ENCODE peak calls at places on chromosomes 11 and 22, in eight cellular contexts. K, H, A, C, N, S, L and B are unnamed samples. For H3K4me1 and H3K27me3, the result is how much of the 10 kb centered on the place peaks cover.

GRCh38 chr11:69482322-69482721 is 859 bp downstream of the LINC01488 start:
- DNase-seq in N (no peak), H (no peak), A (no peak), C (no peak), K (no peak), L (no peak), S (no peak), B (no peak)

GRCh38 chr11:45259607-45260006 is 26.5 kb downstream of the SYT13 start:
- DNase-seq in C (no peak), K (peak), A (no peak), H (no peak), L (no peak), N (peak), S (no peak), B (no peak)

GRCh38 chr11:85042368-85042767 is 584.8 kb downstream of the DLG2 start:
- DNase-seq in C (no peak), S (no peak), N (no peak), H (no peak), K (no peak), A (no peak), L (no peak), B (no peak)

GRCh38 chr11:66725646-66726045 is 3.4 kb downstream of the SPTBN2 start:
- DNase-seq in A (no peak), N (no peak), L (no peak), H (peak), K (no peak), S (peak), C (no peak), B (peak)

GRCh38 chr11:134342572-134343340 is 11.0 kb downstream of the GLB1L2 start:
- DNase-seq in N (no peak), K (no peak), S (no peak), L (no peak), C (no peak), H (no peak), A (no peak), B (no peak)

GRCh38 chr11:130327716-130328115 is 13.0 kb upstream of the ZBTB44 start:
- DNase-seq in A (no peak), K (no peak), C (no peak), N (no peak), L (no peak), S (no peak), H (no peak), B (no peak)

GRCh38 chr22:49824185-49824925 is 3.3 kb downstream of the BRD1 start:
- DNase-seq in L (no peak), N (no peak), K (no peak), C (no peak), H (no peak), A (no peak), S (no peak), B (no peak)

GRCh38 chr11:63666874-63667273 is 4.3 kb downstream of the ATL3 start:
- DNase-seq in K (no peak), N (no peak), L (no peak), S (no peak), C (no peak), H (peak), A (no peak), B (no peak)

GRCh38 chr11:31882951-31883392 is 71.8 kb upstream of the PAX6 start:
- DNase-seq in C (no peak), H (no peak), N (no peak), L (no peak), S (no peak), A (no peak), K (no peak), B (peak)

GRCh38 chr11:86174101-86175046 is 70.2 kb upstream of the EED start:
- DNase-seq in L (peak), K (peak), S (peak), A (peak), H (peak), C (peak), N (peak), B (peak)

GRCh38 chr22:19122752-19123492 is 710 bp upstream of the DGCR2 start:
- DNase-seq in H (peak), C (peak), N (no peak), L (no peak), A (no peak), K (peak), S (no peak), B (peak)

GRCh38 chr11:75380716-75381420 is 18.4 kb upstream of the RPS3 start:
- DNase-seq in N (peak), H (no peak), L (no peak), K (peak), A (no peak), S (no peak), C (no peak), B (peak)

GRCh38 chr22:41367680-41368542 is 13.8 kb upstream of the TEF start:
- DNase-seq in C (peak), N (peak), S (no peak), H (peak), L (peak), K (no peak), A (peak), B (peak)

GRCh38 chr11:123547180-123547579 is 107.2 kb downstream of the SCN3B start:
- DNase-seq in C (no peak), L (no peak), S (no peak), N (no peak), A (no peak), K (no peak), H (no peak), B (no peak)

GRCh38 chr11:35367491-35367890 is 51.9 kb downstream of the SLC1A2 start:
- DNase-seq in S (no peak), K (no peak), L (peak), N (no peak), H (peak), A (no peak), C (peak), B (no peak)

GRCh38 chr22:42258126-42258525 is 12.3 kb downstream of the TCF20 start:
- DNase-seq in A (no peak), H (peak), S (no peak), C (no peak), N (no peak), K (no peak), L (no peak), B (no peak)

GRCh38 chr11:134407321-134407828 is 4.7 kb downstream of the B3GAT1 start:
- DNase-seq in N (no peak), L (no peak), H (no peak), A (no peak), C (no peak), S (no peak), K (no peak), B (no peak)

GRCh38 chr11:114607753-114608459 is 12.3 kb upstream of the NXPE4 start:
- DNase-seq in K (no peak), H (no peak), S (no peak), A (no peak), N (no peak), L (no peak), C (no peak), B (no peak)

GRCh38 chr11:93034031-93034430 is 64.6 kb downstream of the MTNR1B start:
- DNase-seq in S (no peak), L (no peak), N (no peak), K (no peak), A (no peak), H (peak), C (no peak), B (no peak)

GRCh38 chr11:78419327-78419726 is 1.7 kb upstream of the GAB2 start:
- DNase-seq in N (peak), L (peak), H (peak), S (no peak), A (peak), C (peak), K (peak), B (peak)

GRCh38 chr11:126547161-126547560 is 191.7 kb downstream of the ST3GAL4 start:
- DNase-seq in A (no peak), C (no peak), N (no peak), L (no peak), S (no peak), K (no peak), H (peak), B (peak)

GRCh38 chr11:8218840-8219239 is 44.8 kb downstream of the LMO1 start:
- DNase-seq in C (no peak), S (no peak), K (no peak), H (no peak), A (no peak), L (no peak), N (no peak), B (no peak)

GRCh38 chr11:119476666-119477331 is 53.8 kb upstream of the THY1 start:
- DNase-seq in S (no peak), C (peak), N (no peak), L (no peak), K (no peak), A (no peak), H (no peak), B (no peak)

GRCh38 chr11:28460348-28460747 is 352.2 kb downstream of the METTL15 start:
- DNase-seq in N (no peak), H (no peak), L (no peak), C (no peak), S (no peak), K (no peak), A (no peak), B (no peak)

GRCh38 chr11:122634507-122634906 is 21.0 kb upstream of the UBASH3B start:
- DNase-seq in C (no peak), A (peak), H (no peak), K (no peak), L (no peak), S (no peak), N (no peak), B (peak)

GRCh38 chr11:32312206-32312817 is 123.0 kb downstream of the WT1 start:
- DNase-seq in H (peak), A (no peak), L (no peak), N (no peak), K (no peak), S (no peak), C (no peak), B (no peak)

GRCh38 chr11:65445604-65446445 is 23.2 kb downstream of the NEAT1 start:
- DNase-seq in K (peak), S (no peak), C (peak), N (peak), H (peak), A (no peak), L (peak), B (peak)

GRCh38 chr22:36619797-36620390 is 83.7 kb downstream of the CACNG2 start:
- DNase-seq in A (no peak), N (no peak), C (no peak), K (no peak), L (no peak), S (no peak), H (no peak), B (peak)

GRCh38 chr22:26823966-26824365 is 166.6 kb downstream of the MIAT start:
- DNase-seq in L (no peak), S (no peak), A (no peak), N (no peak), H (no peak), C (no peak), K (no peak), B (no peak)

GRCh38 chr11:114301088-114301487 is 4.9 kb downstream of the NNMT start:
- DNase-seq in S (no peak), C (no peak), H (peak), A (no peak), L (no peak), K (no peak), N (no peak), B (no peak)

GRCh38 chr11:123457187-123457770 is 27.2 kb downstream of the GRAMD1B start:
- DNase-seq in N (no peak), C (peak), S (no peak), L (no peak), A (no peak), H (peak), K (peak), B (no peak)

GRCh38 chr11:2737876-2738275 is 38.1 kb upstream of the KCNQ1OT1 start:
- DNase-seq in N (no peak), K (peak), L (no peak), S (no peak), C (no peak), A (peak), H (peak), B (no peak)

GRCh38 chr11:5596611-5597201 is at the start of gene TRIM6:
- DNase-seq in H (peak), K (peak), S (peak), N (peak), L (peak), C (peak), A (peak), B (no peak)

GRCh38 chr11:47106839-47107520 is 69.7 kb downstream of the ARFGAP2 start:
- DNase-seq in K (no peak), S (no peak), N (no peak), L (no peak), H (no peak), C (no peak), A (no peak), B (no peak)

GRCh38 chr11:120511804-120512726 is 517 bp downstream of the GRIK4 start:
- DNase-seq in H (no peak), N (peak), S (no peak), C (peak), A (no peak), L (no peak), K (no peak), B (no peak)

GRCh38 chr11:27209562-27210005 is 153.4 kb downstream of the CCDC34 start:
- DNase-seq in N (peak), S (peak), L (no peak), H (peak), K (no peak), A (peak), C (peak), B (peak)

GRCh38 chr22:41801147-41801819 is 804 bp downstream of the CCDC134 start:
- DNase-seq in A (no peak), K (peak), L (no peak), H (no peak), N (no peak), S (no peak), C (no peak), B (no peak)

GRCh38 chr22:38272373-38273134 is at the start of gene TMEM184B:
- DNase-seq in A (peak), N (peak), L (peak), C (peak), H (peak), K (peak), S (no peak), B (peak)
- H3K4me1 ChIP-seq in A (half or more), N (under half), L (under half), C (under half), H (under half), K (under half), S (under half), B (under half)

GRCh38 chr22:40009953-40010751 is 15.4 kb downstream of the FAM83F start:
- DNase-seq in L (no peak), A (no peak), H (no peak), N (no peak), K (no peak), C (no peak), S (no peak), B (no peak)
- H3K27ac ChIP-seq in L (no peak), A (no peak), H (no peak), N (no peak), K (no peak), C (no peak), S (no peak), B (no peak)

GRCh38 chr11:105224859-105225258 is 85.3 kb upstream of the CARD18 start:
- DNase-seq in H (no peak), C (no peak), K (no peak), A (no peak), S (no peak), L (no peak), N (no peak), B (no peak)
- H3K27me3 ChIP-seq in H (under half), C (under half), K (under half), A (under half), S (under half), L (under half), N (under half), B (under half)

GRCh38 chr22:24142241-24142640 is 39.0 kb upstream of the SUSD2 start:
- DNase-seq in H (no peak), S (no peak), A (no peak), L (no peak), C (no peak), K (no peak), N (no peak), B (no peak)
- H3K4me1 ChIP-seq in H (under half), S (under half), A (half or more), L (under half), C (half or more), K (under half), N (under half), B (under half)

DNA sequence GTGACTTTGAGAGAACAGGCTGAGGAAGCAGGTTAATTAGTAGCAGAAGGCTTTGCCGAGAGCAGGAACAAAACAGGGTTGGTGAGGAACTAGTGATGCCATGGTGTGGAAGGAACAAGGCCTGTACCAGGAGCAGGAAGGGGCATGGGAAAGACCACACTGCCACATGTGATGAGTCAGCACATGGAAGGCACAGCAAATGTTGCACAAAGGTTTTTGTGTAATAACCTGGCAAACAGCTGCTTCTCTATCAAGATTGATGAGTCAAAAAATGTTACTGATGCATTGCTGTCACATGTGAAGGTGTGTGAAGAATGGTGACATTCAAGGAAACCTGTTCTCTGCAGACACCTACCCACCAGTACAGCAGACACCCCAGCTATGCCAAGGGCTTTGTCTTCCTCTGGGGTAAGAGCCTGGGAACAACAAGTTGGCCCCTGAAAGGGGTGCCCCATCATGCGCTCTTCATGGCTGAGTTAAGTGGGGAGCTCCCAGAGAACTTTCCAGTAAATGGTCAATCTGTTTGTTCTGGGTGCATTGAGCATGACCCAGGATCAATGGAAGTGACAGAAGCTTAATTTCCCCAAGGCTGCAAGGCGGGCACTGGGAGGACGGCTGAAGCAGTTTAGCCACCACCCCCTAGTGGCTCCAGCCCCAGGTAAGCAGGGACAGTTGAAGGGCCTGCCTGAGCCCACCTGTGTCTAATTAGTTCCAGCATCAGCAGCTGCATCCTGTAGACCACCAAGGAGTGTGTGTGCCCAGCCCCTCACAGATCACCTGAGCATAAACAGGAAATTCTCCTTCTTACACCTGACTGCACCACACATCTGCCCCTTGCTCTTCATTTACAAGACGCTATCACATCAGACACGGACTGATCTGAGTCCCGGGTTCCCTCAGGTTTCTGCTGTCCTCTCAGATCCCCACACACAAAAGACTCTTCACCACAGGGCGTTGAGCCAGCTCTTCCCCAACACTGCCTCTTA is 47.6 kb downstream of the GGTLC2 start:
- DNase-seq in S (no peak), N (no peak), A (no peak), L (no peak), K (no peak), C (no peak), H (peak), B (no peak)
- H3K27ac ChIP-seq in S (no peak), N (peak), A (no peak), L (no peak), K (no peak), C (no peak), H (no peak), B (no peak)

GRCh38 chr11:128892866-128893565 is 1.9 kb downstream of the KCNJ5 start:
- DNase-seq in L (no peak), S (no peak), A (no peak), H (no peak), K (no peak), C (no peak), N (peak), B (no peak)

GRCh38 chr11:128891410-128891861 is 280 bp downstream of the KCNJ5 start:
- DNase-seq in L (no peak), A (no peak), S (no peak), C (no peak), N (peak), K (no peak), H (no peak), B (no peak)

GRCh38 chr11:128890543-128891409 is at the start of gene KCNJ5:
- DNase-seq in H (no peak), A (peak), L (no peak), S (no peak), C (peak), N (peak), K (peak), B (peak)

GRCh38 chr11:128890216-128890542 is 977 bp upstream of the KCNJ5 start:
- DNase-seq in H (no peak), A (no peak), C (no peak), N (no peak), K (no peak), S (no peak), L (no peak), B (no peak)

GRCh38 chr11:128891912-128892398 is 799 bp downstream of the KCNJ5 start:
- DNase-seq in A (no peak), N (peak), H (no peak), K (no peak), C (peak), S (no peak), L (peak), B (no peak)
- H3K27me3 ChIP-seq in A (under half), N (under half), H (under half), K (under half), C (under half), S (under half), L (under half), B (under half)

GRCh38 chr11:468493-468892 is 18.4 kb downstream of the PTDSS2 start:
- DNase-seq in L (no peak), K (no peak), A (no peak), S (no peak), H (no peak), N (no peak), C (no peak), B (no peak)
- H3K4me1 ChIP-seq in L (under half), K (under half), A (under half), S (under half), H (under half), N (under half), C (under half), B (under half)

GRCh38 chr22:43317252-43317651 is 25.9 kb downstream of the SCUBE1 start:
- DNase-seq in A (no peak), K (no peak), H (no peak), L (no peak), C (no peak), S (no peak), N (no peak), B (no peak)
- H3K27ac ChIP-seq in A (no peak), K (no peak), H (peak), L (no peak), C (no peak), S (no peak), N (no peak), B (no peak)